ENCODE peak calls at places on chromosomes 1 and 21, in five cellular contexts. G is astrocyte, A is GM12865, W is brain microvascular endothelial cell, Y is right lobe of liver. N is an unnamed sample.

GRCh38 chr1:112446411-112446810 is 50.4 kb downstream of the CTTNBP2NL start:
- DNase-seq in G (no peak), A (no peak), W (no peak), Y (no peak), N (peak)

GRCh38 chr1:43994071-43994470 is 2.7 kb downstream of the CCDC24 start:
- DNase-seq in G (no peak), A (no peak), W (no peak), Y (no peak), N (no peak)

GRCh38 chr1:112461200-112461871 is 47.4 kb upstream of the WNT2B start:
- DNase-seq in G (no peak), A (no peak), W (no peak), Y (no peak), N (peak)

GRCh38 chr1:44113095-44113609 is 5.5 kb upstream of the KLF17 start:
- DNase-seq in G (no peak), A (peak), W (no peak), Y (no peak), N (peak)

GRCh38 chr1:157156058-157156541 is 17.9 kb upstream of the ETV3 start:
- DNase-seq in G (no peak), A (peak), W (peak), Y (peak), N (peak)

GRCh38 chr1:3614755-3615742 is 3.7 kb upstream of the MEGF6 start:
- DNase-seq in G (no peak), A (peak), W (no peak), Y (no peak), N (peak)

GRCh38 chr1:29249951-29250581 is 13.7 kb downstream of the PTPRU start:
- DNase-seq in G (no peak), A (no peak), W (no peak), Y (no peak), N (no peak)

GRCh38 chr1:167658574-167659328 is 28.7 kb downstream of the RCSD1 start:
- DNase-seq in G (no peak), A (no peak), W (no peak), Y (no peak), N (no peak)

GRCh38 chr1:23594927-23595353 is 35.6 kb upstream of the ID3 start:
- DNase-seq in G (no peak), A (peak), W (no peak), Y (no peak), N (no peak)

GRCh38 chr1:29547300-29547699 is 311.0 kb downstream of the PTPRU start:
- DNase-seq in G (no peak), A (no peak), W (no peak), Y (no peak), N (no peak)

GRCh38 chr1:87226341-87226760 is 102.3 kb upstream of the LMO4 start:
- DNase-seq in G (peak), A (no peak), W (peak), Y (peak), N (peak)

GRCh38 chr1:205810448-205811157 is 2.4 kb downstream of the SLC41A1 start:
- DNase-seq in G (no peak), A (no peak), W (peak), Y (no peak), N (peak)

GRCh38 chr1:53878492-53879105 is 11.0 kb downstream of the YIPF1 start:
- DNase-seq in G (peak), A (peak), W (peak), Y (no peak), N (peak)

GRCh38 chr1:175278236-175278635 is 85.7 kb upstream of the KIAA0040 start:
- DNase-seq in G (no peak), A (no peak), W (no peak), Y (no peak), N (no peak)

GRCh38 chr1:15430787-15431570 is 7.3 kb upstream of the CTRC start:
- DNase-seq in G (no peak), A (peak), W (peak), Y (peak), N (peak)

GRCh38 chr1:55076356-55076755 is 37.0 kb downstream of the PCSK9 start:
- DNase-seq in G (peak), A (no peak), W (no peak), Y (no peak), N (no peak)

GRCh38 chr1:86084998-86085397 is 71.6 kb downstream of the COL24A1 start:
- DNase-seq in G (peak), A (no peak), W (no peak), Y (no peak), N (no peak)

GRCh38 chr1:151047925-151048644 is 534 bp downstream of the C1orf56 start:
- DNase-seq in G (peak), A (peak), W (peak), Y (peak), N (peak)

GRCh38 chr21:33871171-33871570 is 44.4 kb downstream of the ATP5PO start:
- DNase-seq in G (no peak), A (no peak), W (peak), Y (no peak), N (peak)

GRCh38 chr1:6870571-6870970 is 85.3 kb downstream of the CAMTA1 start:
- DNase-seq in G (peak), A (no peak), W (peak), Y (no peak), N (peak)

GRCh38 chr21:38956006-38956405 is 150.3 kb downstream of the ETS2 start:
- DNase-seq in G (no peak), A (no peak), W (no peak), Y (no peak), N (no peak)

GRCh38 chr1:227738820-227739219 is 3.6 kb downstream of the SNAP47 start:
- DNase-seq in G (no peak), A (no peak), W (no peak), Y (no peak), N (no peak)

GRCh38 chr1:39901486-39902120 is at the start of gene MYCL:
- DNase-seq in G (peak), A (peak), W (peak), Y (peak), N (no peak)
- H3K4me3 ChIP-seq in G (peak), A (peak), W (peak), Y (peak), N (peak)

GRCh38 chr1:209387969-209388329 is 195.6 kb upstream of the CAMK1G start:
- DNase-seq in G (peak), A (no peak), W (peak), Y (no peak), N (peak)

GRCh38 chr1:209387271-209387968 is 196.1 kb upstream of the CAMK1G start:
- DNase-seq in G (no peak), A (no peak), W (no peak), Y (no peak), N (no peak)

GRCh38 chr1:209388358-209388757 is 195.2 kb upstream of the CAMK1G start:
- DNase-seq in G (no peak), A (no peak), W (no peak), Y (no peak), N (no peak)

GRCh38 chr1:209390764-209391163 is 192.8 kb upstream of the CAMK1G start:
- DNase-seq in G (no peak), A (no peak), W (no peak), Y (no peak), N (no peak)

DNA sequence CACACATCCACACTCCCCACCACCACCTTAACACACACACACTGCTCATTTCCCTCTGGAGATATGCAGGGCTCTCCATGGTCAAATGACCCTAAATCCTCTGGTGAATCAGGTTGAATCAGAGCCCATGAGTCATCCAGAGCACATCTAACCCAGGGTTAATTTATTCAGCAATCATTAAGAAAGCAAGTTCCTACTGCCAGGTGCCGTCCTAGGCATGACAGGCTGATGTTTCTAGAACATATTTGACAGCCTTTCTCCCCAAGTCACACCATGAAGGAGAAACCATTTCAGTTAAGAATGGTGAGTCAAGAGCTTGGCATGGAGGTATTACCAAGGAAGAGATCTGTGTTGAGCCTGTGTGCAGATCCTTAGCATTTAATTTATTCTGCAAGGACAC is 194.3 kb upstream of the CAMK1G start:
- DNase-seq in G (peak), A (no peak), W (peak), Y (no peak), N (peak)
- TF ChIP-seq CTCF in G (no peak), A (no peak), W (no peak), Y (no peak), N (no peak)

GRCh38 chr1:226677121-226678020 is 61.7 kb downstream of the ITPKB start:
- DNase-seq in G (peak), A (peak), W (peak), Y (no peak), N (peak)

GRCh38 chr1:226675720-226676357 is 63.2 kb downstream of the ITPKB start:
- DNase-seq in G (no peak), A (no peak), W (no peak), Y (no peak), N (no peak)

GRCh38 chr1:226676381-226676780 is 62.7 kb downstream of the ITPKB start:
- DNase-seq in G (no peak), A (peak), W (no peak), Y (no peak), N (no peak)

GRCh38 chr1:226672217-226672838 is 66.8 kb downstream of the ITPKB start:
- DNase-seq in G (no peak), A (no peak), W (no peak), Y (no peak), N (no peak)

DNA sequence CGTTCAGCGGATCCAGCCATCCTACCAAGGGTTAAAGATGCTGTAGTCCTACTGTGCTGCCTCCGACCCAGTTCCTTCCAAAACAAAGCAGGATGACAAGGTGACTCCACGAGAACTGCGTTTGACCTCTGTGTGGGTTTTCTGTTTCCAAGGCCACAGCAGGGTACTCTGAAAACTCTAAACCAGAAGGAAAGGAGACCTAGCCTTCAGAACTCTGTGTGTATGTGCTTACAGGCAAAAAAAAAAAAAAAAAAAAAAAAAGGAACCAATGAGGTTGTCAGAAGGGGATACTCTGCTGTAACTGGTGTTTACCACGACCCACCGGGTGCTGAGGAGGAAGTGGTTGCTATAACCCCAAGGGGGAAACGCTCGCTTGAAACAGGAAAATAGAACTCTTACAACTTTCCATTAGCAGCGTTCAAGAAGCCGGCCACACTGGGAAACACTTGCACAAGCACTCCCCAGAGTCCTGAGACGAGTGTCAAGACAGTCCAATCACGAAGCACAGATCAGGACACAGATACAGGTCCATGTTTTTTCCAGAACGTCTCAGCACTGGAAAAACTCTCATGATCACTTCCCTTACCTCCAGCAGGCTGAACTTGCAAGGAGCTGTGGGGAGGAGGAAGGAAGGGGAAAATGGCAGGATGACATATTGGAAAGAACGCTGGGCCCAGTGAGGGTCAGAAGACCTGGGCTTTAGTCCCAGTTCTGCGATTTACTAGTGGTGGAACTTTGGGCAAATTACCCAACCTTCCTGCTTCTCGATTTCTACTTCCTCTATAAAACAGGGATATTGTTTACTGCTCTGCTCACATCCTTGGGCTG is 64.0 kb downstream of the ITPKB start:
- DNase-seq in G (no peak), A (peak), W (no peak), Y (no peak), N (peak)
- H3K4me3 ChIP-seq in G (no peak), A (no peak), W (no peak), Y (no peak), N (no peak)

DNA sequence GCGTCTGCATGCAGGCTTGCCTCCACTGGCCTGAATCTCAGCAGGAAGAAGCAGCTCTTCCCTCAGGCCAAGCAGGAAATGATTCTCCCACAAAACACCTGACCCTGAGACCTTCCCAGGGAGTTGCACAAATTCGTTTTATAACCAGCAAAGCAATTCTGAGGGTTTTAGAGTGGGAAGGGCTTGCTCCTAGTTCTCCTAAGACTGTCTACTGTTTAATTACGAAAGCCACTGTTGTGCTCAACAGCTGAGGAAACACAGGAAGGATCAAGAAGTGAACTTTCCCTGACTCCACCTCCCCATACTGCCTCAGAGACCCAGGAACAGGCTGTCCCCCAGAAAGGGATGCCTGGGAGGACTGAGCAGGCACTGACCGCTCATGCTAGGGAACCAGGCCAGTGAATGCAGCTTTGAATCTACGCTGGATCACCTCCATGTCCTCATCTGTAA is 37.0 kb upstream of the PUM1 start:
- DNase-seq in G (peak), A (no peak), W (peak), Y (no peak), N (peak)
- TF ChIP-seq CTCF in G (no peak), A (no peak), W (no peak), Y (no peak), N (no peak)

GRCh38 chr1:94801919-94802546 is 18.1 kb upstream of the SLC44A3 start:
- DNase-seq in G (peak), A (peak), W (peak), Y (no peak), N (peak)
- H3K4me3 ChIP-seq in G (peak), A (no peak), W (no peak), Y (no peak), N (no peak)

GRCh38 chr1:155976913-155977606 is 1.3 kb downstream of the ARHGEF2 start:
- DNase-seq in G (no peak), A (no peak), W (no peak), Y (no peak), N (no peak)

GRCh38 chr1:155977607-155978324 is 581 bp downstream of the ARHGEF2 start:
- DNase-seq in G (no peak), A (peak), W (no peak), Y (no peak), N (no peak)

GRCh38 chr1:155978973-155979429 is 654 bp upstream of the ARHGEF2 start:
- DNase-seq in G (no peak), A (peak), W (no peak), Y (no peak), N (no peak)

GRCh38 chr1:155979525-155980343 is 1.4 kb upstream of the ARHGEF2 start:
- DNase-seq in G (no peak), A (peak), W (no peak), Y (no peak), N (no peak)

DNA sequence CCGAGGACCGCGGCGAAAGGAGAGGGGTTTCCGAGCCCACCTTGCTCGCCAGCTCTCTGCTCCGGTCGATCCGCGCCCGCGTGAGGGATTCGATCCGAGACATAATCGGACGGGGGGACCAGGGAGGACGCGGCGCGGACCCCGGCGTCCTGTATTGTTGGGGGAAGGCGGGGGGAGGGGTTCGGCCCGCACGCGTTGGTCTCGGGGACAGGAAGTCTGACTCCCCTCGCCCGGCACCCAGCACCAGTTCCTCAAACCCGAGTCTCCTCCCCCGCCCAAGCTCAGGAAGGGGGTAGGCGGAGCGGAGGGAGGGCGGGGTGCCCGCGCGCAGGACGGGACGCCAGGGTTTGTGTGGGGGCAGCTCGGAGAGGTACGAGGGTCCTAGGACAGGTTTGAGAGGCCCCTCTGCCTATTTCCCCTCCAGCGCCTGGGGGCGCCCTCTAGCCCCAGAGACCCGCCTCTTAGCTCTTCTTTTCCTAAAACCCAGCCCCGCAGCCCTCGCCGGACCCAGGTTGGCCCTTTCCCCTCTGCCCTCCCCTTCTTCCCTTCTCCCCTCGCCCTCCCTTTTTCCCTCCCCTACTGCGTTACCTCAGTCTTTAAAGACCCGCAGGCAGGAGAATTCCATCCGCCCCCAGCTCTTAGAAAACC is at the start of gene ARHGEF2:
- DNase-seq in G (peak), A (peak), W (no peak), Y (peak), N (no peak)
- TF ChIP-seq CTCF in G (no peak), A (peak), W (peak), Y (peak), N (peak)

DNA sequence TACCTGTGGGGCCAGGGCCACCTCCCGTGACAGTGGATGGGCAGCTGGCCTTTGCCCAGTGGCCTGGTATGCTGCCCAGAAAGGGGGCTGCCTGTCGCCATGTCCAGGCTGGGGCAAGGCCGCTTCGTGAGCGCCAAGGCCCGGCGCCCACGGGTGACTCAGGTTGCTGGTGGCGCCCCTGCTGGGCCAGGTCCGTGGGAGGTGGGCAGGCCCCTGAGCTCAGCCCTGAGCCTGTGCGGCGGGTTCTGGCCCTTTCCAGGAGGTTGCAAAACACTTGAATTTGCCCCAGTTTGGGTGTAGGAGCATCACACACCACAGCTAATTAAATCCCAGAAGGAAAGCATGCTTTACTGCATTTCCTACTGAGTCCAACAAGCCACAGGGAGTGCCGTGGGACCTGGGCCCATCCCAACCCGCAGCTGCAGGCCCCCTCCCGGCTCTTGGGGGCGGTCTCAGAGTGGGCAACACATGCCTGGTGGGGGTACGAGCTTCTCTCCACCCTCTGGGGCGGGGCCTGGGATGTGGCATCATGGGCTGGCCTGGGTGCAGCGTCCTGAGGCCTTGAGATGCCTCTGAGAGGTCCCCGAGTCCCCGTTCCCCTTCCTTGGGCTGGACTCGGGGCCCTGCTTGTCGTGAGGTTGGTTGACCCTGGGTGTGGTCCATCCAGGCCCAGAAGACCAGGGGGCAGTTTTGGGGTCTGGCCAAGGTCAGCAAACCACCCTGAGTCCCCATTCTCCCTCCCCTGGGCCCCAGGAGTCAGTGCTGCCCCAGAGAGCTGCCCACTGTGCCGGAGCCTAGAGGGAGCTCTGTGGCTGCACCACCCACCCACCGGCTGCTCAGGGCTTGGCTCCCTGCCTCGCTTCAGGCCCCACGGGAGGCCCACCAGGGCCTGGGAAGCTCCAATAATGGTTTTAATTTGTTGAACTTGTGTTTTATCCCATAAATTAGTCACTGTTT is 160.0 kb downstream of the PEX14 start:
- DNase-seq in G (peak), A (no peak), W (no peak), Y (no peak), N (no peak)
- H3K4me3 ChIP-seq in G (no peak), A (no peak), W (no peak), Y (no peak), N (no peak)

GRCh38 chr1:39672551-39672947 is 642 bp upstream of the NT5C1A start:
- DNase-seq in G (no peak), A (peak), W (no peak), Y (no peak), N (no peak)
- TF ChIP-seq CTCF in G (peak), A (peak), W (peak), Y (peak), N (peak)

GRCh38 chr1:16921391-16922185 is at the start of gene CROCC:
- DNase-seq in G (no peak), A (no peak), W (peak), Y (no peak), N (peak)
- H3K4me3 ChIP-seq in G (peak), A (no peak), W (peak), Y (no peak), N (no peak)

N was measured in choroid plexus epithelial cell.